ENCODE peak calls at places on chromosome 20, in five cellular contexts. C, Y, Z, O and G are unnamed samples.

GRCh38 chr20:17570347-17571152 is 675 bp downstream of the DSTN start:
- DNase-seq in C (peak), Y (peak), Z (peak), O (peak), G (peak)

GRCh38 chr20:478949-479429 is 16.7 kb upstream of the TBC1D20 start:
- DNase-seq in C (no peak), Y (peak), Z (peak), O (peak), G (peak)

GRCh38 chr20:6017880-6018279 is 36.0 kb downstream of the LRRN4 start:
- DNase-seq in C (no peak), Y (no peak), Z (no peak), O (no peak), G (no peak)

GRCh38 chr20:15930324-15931305 is 642.6 kb downstream of the KIF16B start:
- DNase-seq in C (no peak), Y (peak), Z (peak), O (peak), G (peak)

GRCh38 chr20:31630187-31630790 is 7.4 kb upstream of the COX4I2 start:
- DNase-seq in C (no peak), Y (peak), Z (peak), O (no peak), G (peak)

GRCh38 chr20:51014797-51015722 is 7.8 kb downstream of the KCNG1 start:
- DNase-seq in C (no peak), Y (peak), Z (peak), O (peak), G (peak)

GRCh38 chr20:18943542-18943941 is 130.0 kb downstream of the SCP2D1 start:
- DNase-seq in C (no peak), Y (no peak), Z (no peak), O (no peak), G (no peak)

GRCh38 chr20:59634435-59635005 is 30.2 kb downstream of the PHACTR3 start:
- DNase-seq in C (no peak), Y (no peak), Z (no peak), O (no peak), G (no peak)

GRCh38 chr20:37804584-37805566 is 98.1 kb upstream of the VSTM2L start:
- DNase-seq in C (no peak), Y (no peak), Z (peak), O (peak), G (no peak)